ENCODE peak calls at places on chromosomes 12 and 14, in nine cellular contexts. One of them, this sample, is unnamed.

GRCh38 chr14:68922201-68922613 is 56.9 kb downstream of the ACTN1 start:
- DNase-seq in keratinocyte: no peak
- DNase-seq in testis: no peak
- DNase-seq in fibroblast of pulmonary artery: no peak
- DNase-seq in astrocyte of the cerebellum: no peak
- DNase-seq in cardiac muscle cell: no peak
- DNase-seq in IMR-90: no peak
- DNase-seq in dorsolateral prefrontal cortex: no peak
- DNase-seq in heart right ventricle: peak; percentile 39
- DNase-seq in this sample: no peak

GRCh38 chr12:538731-539539 is 79.2 kb downstream of the B4GALNT3 start:
- DNase-seq in cardiac muscle cell: no peak
- DNase-seq in testis: peak; percentile 66
- DNase-seq in heart right ventricle: peak; percentile 55
- DNase-seq in fibroblast of pulmonary artery: peak; percentile 59
- DNase-seq in keratinocyte: no peak
- DNase-seq in astrocyte of the cerebellum: peak; percentile 4
- DNase-seq in dorsolateral prefrontal cortex: no peak
- DNase-seq in IMR-90: peak; percentile 42
- DNase-seq in this sample: no peak

GRCh38 chr12:45425426-45425825 is 209.5 kb downstream of the ANO6 start:
- DNase-seq in IMR-90: peak; percentile 78
- DNase-seq in keratinocyte: no peak
- DNase-seq in dorsolateral prefrontal cortex: no peak
- DNase-seq in astrocyte of the cerebellum: peak; percentile 56
- DNase-seq in testis: no peak
- DNase-seq in heart right ventricle: no peak
- DNase-seq in fibroblast of pulmonary artery: peak; percentile 34
- DNase-seq in cardiac muscle cell: no peak
- DNase-seq in this sample: peak; percentile 66

GRCh38 chr12:104448475-104448874 is 8.3 kb upstream of the CHST11 start:
- DNase-seq in fibroblast of pulmonary artery: no peak
- DNase-seq in astrocyte of the cerebellum: no peak
- DNase-seq in cardiac muscle cell: no peak
- DNase-seq in dorsolateral prefrontal cortex: no peak
- DNase-seq in heart right ventricle: no peak
- DNase-seq in testis: no peak
- DNase-seq in IMR-90: no peak
- DNase-seq in keratinocyte: no peak
- DNase-seq in this sample: no peak

GRCh38 chr14:68627050-68627867 is 165.6 kb downstream of the ZFP36L1 start:
- DNase-seq in keratinocyte: no peak
- DNase-seq in IMR-90: no peak
- DNase-seq in cardiac muscle cell: no peak
- DNase-seq in fibroblast of pulmonary artery: no peak
- DNase-seq in testis: peak; percentile 75
- DNase-seq in heart right ventricle: peak; percentile 51
- DNase-seq in astrocyte of the cerebellum: peak; percentile 39
- DNase-seq in dorsolateral prefrontal cortex: no peak
- DNase-seq in this sample: no peak

GRCh38 chr12:93122569-93123091 is 193.5 kb upstream of the EEA1 start:
- DNase-seq in fibroblast of pulmonary artery: no peak
- DNase-seq in testis: no peak
- DNase-seq in IMR-90: no peak
- DNase-seq in heart right ventricle: no peak
- DNase-seq in astrocyte of the cerebellum: no peak
- DNase-seq in dorsolateral prefrontal cortex: no peak
- DNase-seq in keratinocyte: peak; percentile 92
- DNase-seq in cardiac muscle cell: no peak
- DNase-seq in this sample: no peak

GRCh38 chr12:121365416-121366062 is 13.3 kb upstream of the ANAPC5 start:
- DNase-seq in cardiac muscle cell: no peak
- DNase-seq in testis: no peak
- DNase-seq in keratinocyte: no peak
- DNase-seq in IMR-90: peak; percentile 13
- DNase-seq in fibroblast of pulmonary artery: no peak
- DNase-seq in dorsolateral prefrontal cortex: no peak
- DNase-seq in astrocyte of the cerebellum: no peak
- DNase-seq in heart right ventricle: no peak
- DNase-seq in this sample: no peak

GRCh38 chr14:65599375-65599774 is 186.8 kb downstream of the FUT8 start:
- DNase-seq in fibroblast of pulmonary artery: peak; percentile 32
- DNase-seq in cardiac muscle cell: no peak
- DNase-seq in IMR-90: peak; percentile 29
- DNase-seq in keratinocyte: no peak
- DNase-seq in astrocyte of the cerebellum: no peak
- DNase-seq in dorsolateral prefrontal cortex: no peak
- DNase-seq in heart right ventricle: no peak
- DNase-seq in testis: no peak
- DNase-seq in this sample: peak; percentile 4

GRCh38 chr12:51793201-51793600 is 55.3 kb downstream of the FIGNL2 start:
- DNase-seq in fibroblast of pulmonary artery: no peak
- DNase-seq in keratinocyte: no peak
- DNase-seq in astrocyte of the cerebellum: peak; percentile 12
- DNase-seq in testis: no peak
- DNase-seq in heart right ventricle: no peak
- DNase-seq in dorsolateral prefrontal cortex: no peak
- DNase-seq in IMR-90: peak; percentile 74
- DNase-seq in cardiac muscle cell: no peak
- DNase-seq in this sample: no peak

GRCh38 chr12:9064201-9064814 is 51.4 kb downstream of the A2M start:
- DNase-seq in heart right ventricle: peak; percentile 61
- DNase-seq in testis: peak; percentile 81
- DNase-seq in astrocyte of the cerebellum: no peak
- DNase-seq in dorsolateral prefrontal cortex: peak; percentile 34
- DNase-seq in IMR-90: peak; percentile 10
- DNase-seq in keratinocyte: no peak
- DNase-seq in fibroblast of pulmonary artery: peak; percentile 49
- DNase-seq in cardiac muscle cell: peak; percentile 83
- DNase-seq in this sample: no peak

GRCh38 chr12:91877022-91877421 is 268.6 kb downstream of the BTG1 start:
- DNase-seq in keratinocyte: no peak
- DNase-seq in astrocyte of the cerebellum: no peak
- DNase-seq in testis: peak; percentile 37
- DNase-seq in dorsolateral prefrontal cortex: no peak
- DNase-seq in cardiac muscle cell: no peak
- DNase-seq in fibroblast of pulmonary artery: peak; percentile 67
- DNase-seq in heart right ventricle: no peak
- DNase-seq in IMR-90: peak; percentile 40
- DNase-seq in this sample: no peak

GRCh38 chr12:25184132-25184531 is 10.8 kb downstream of the DNAI7 start:
- DNase-seq in testis: no peak
- DNase-seq in IMR-90: no peak
- DNase-seq in fibroblast of pulmonary artery: no peak
- DNase-seq in dorsolateral prefrontal cortex: no peak
- DNase-seq in keratinocyte: no peak
- DNase-seq in heart right ventricle: no peak
- DNase-seq in astrocyte of the cerebellum: no peak
- DNase-seq in cardiac muscle cell: no peak
- DNase-seq in this sample: no peak

GRCh38 chr12:50222275-50222783 is 55.2 kb upstream of the CERS5 start:
- DNase-seq in testis: peak; percentile 75
- DNase-seq in IMR-90: peak; percentile 95
- DNase-seq in cardiac muscle cell: peak; percentile 67
- DNase-seq in fibroblast of pulmonary artery: peak; percentile 94
- DNase-seq in astrocyte of the cerebellum: peak; percentile 83
- DNase-seq in heart right ventricle: peak; percentile 69
- DNase-seq in dorsolateral prefrontal cortex: peak; percentile 44
- DNase-seq in keratinocyte: no peak
- DNase-seq in this sample: peak; percentile 84

GRCh38 chr12:17076335-17076734 is 470.4 kb upstream of the LMO3 start:
- DNase-seq in astrocyte of the cerebellum: no peak
- DNase-seq in IMR-90: no peak
- DNase-seq in heart right ventricle: no peak
- DNase-seq in keratinocyte: no peak
- DNase-seq in dorsolateral prefrontal cortex: no peak
- DNase-seq in fibroblast of pulmonary artery: no peak
- DNase-seq in cardiac muscle cell: no peak
- DNase-seq in testis: peak; percentile 42
- DNase-seq in this sample: no peak

DNA sequence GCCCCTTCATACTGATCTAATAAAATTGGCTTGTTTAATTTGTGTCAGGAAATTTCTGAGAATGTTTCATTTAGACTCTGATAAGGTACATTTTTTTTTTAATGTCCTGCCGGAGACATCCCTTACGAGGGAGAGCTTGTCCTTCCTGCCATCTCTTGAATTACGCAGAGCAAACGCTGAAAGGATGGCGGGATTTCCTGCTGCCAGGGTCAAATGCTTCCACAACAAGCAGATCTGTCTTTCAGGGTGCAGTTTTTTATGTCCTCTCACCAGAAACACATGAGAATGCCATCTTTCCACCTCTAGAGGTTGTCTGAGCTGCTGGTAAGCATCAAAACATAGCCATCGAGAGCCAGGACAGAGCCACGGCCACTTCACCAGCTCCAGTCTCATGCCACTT is 126.8 kb upstream of the ARHGAP5 start:
- DNase-seq in IMR-90: no peak
- DNase-seq in dorsolateral prefrontal cortex: no peak
- DNase-seq in astrocyte of the cerebellum: no peak
- DNase-seq in fibroblast of pulmonary artery: no peak
- DNase-seq in testis: no peak
- DNase-seq in keratinocyte: no peak
- DNase-seq in cardiac muscle cell: no peak
- DNase-seq in heart right ventricle: no peak
- DNase-seq in this sample: no peak
- H3K4me3 ChIP-seq in IMR-90: no peak overlapping the region
- H3K4me3 ChIP-seq in dorsolateral prefrontal cortex: no peak overlapping the region
- H3K4me3 ChIP-seq in astrocyte of the cerebellum: no peak overlapping the region
- H3K4me3 ChIP-seq in fibroblast of pulmonary artery: no peak overlapping the region
- H3K4me3 ChIP-seq in testis: no peak overlapping the region
- H3K4me3 ChIP-seq in keratinocyte: no peak overlapping the region
- H3K4me3 ChIP-seq in cardiac muscle cell: no peak overlapping the region
- H3K4me3 ChIP-seq in heart right ventricle: no peak overlapping the region
- H3K4me3 ChIP-seq in this sample: no peak overlapping the region

GRCh38 chr12:68043446-68043845 is 54.2 kb downstream of the IFNG-AS1 start:
- DNase-seq in testis: no peak
- DNase-seq in dorsolateral prefrontal cortex: no peak
- DNase-seq in IMR-90: no peak
- DNase-seq in keratinocyte: no peak
- DNase-seq in fibroblast of pulmonary artery: no peak
- DNase-seq in heart right ventricle: no peak
- DNase-seq in cardiac muscle cell: no peak
- DNase-seq in astrocyte of the cerebellum: no peak
- DNase-seq in this sample: no peak

GRCh38 chr12:68038650-68039049 is 49.4 kb downstream of the IFNG-AS1 start:
- DNase-seq in keratinocyte: no peak
- DNase-seq in heart right ventricle: no peak
- DNase-seq in testis: no peak
- DNase-seq in dorsolateral prefrontal cortex: no peak
- DNase-seq in astrocyte of the cerebellum: no peak
- DNase-seq in cardiac muscle cell: no peak
- DNase-seq in IMR-90: no peak
- DNase-seq in fibroblast of pulmonary artery: no peak
- DNase-seq in this sample: no peak

GRCh38 chr12:68037616-68038255 is 48.5 kb downstream of the IFNG-AS1 start:
- DNase-seq in fibroblast of pulmonary artery: no peak
- DNase-seq in IMR-90: no peak
- DNase-seq in cardiac muscle cell: no peak
- DNase-seq in keratinocyte: no peak
- DNase-seq in heart right ventricle: no peak
- DNase-seq in dorsolateral prefrontal cortex: no peak
- DNase-seq in testis: no peak
- DNase-seq in astrocyte of the cerebellum: no peak
- DNase-seq in this sample: no peak

GRCh38 chr12:68040450-68041075 is 51.3 kb downstream of the IFNG-AS1 start:
- DNase-seq in testis: peak; percentile 82
- DNase-seq in cardiac muscle cell: peak; percentile 82
- DNase-seq in astrocyte of the cerebellum: peak; percentile 68
- DNase-seq in heart right ventricle: peak; percentile 47
- DNase-seq in fibroblast of pulmonary artery: peak; percentile 83
- DNase-seq in dorsolateral prefrontal cortex: peak; percentile 43
- DNase-seq in IMR-90: peak; percentile 73
- DNase-seq in keratinocyte: peak; percentile 50
- DNase-seq in this sample: peak; percentile 16

GRCh38 chr12:68042212-68042699 is 53.0 kb downstream of the IFNG-AS1 start:
- DNase-seq in astrocyte of the cerebellum: no peak
- DNase-seq in cardiac muscle cell: peak; percentile 80
- DNase-seq in testis: no peak
- DNase-seq in dorsolateral prefrontal cortex: no peak
- DNase-seq in IMR-90: peak; percentile 3
- DNase-seq in keratinocyte: peak; percentile 74
- DNase-seq in heart right ventricle: peak; percentile 3
- DNase-seq in fibroblast of pulmonary artery: peak; percentile 3
- DNase-seq in this sample: no peak
- TF ChIP-seq CTCF in astrocyte of the cerebellum: no peak
- TF ChIP-seq CTCF in cardiac muscle cell: no peak
- TF ChIP-seq CTCF in testis: no peak
- TF ChIP-seq CTCF in dorsolateral prefrontal cortex: no peak
- TF ChIP-seq CTCF in IMR-90: no peak
- TF ChIP-seq CTCF in keratinocyte: no peak
- TF ChIP-seq CTCF in heart right ventricle: no peak
- TF ChIP-seq CTCF in fibroblast of pulmonary artery: no peak
- TF ChIP-seq CTCF in this sample: peak; percentile 5

DNA sequence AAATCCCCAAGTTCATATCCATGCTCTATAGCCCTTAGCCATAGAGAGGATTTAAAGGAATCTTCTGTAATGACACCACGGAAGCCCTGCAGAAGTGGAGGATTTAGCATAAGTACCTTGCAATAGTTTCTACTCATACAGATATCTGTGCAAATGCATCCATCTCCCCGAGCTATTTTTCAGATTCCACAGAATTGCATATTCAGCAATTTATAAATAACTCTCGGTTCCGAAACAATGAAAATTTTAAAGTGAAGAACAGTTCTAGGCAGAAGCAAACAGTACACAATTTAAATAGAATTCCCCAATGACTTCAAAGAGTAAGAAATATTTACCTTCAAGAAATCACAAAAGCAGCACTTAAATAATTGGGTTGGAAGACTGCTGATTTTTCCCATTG is 379 bp downstream of the IGF1 start:
- DNase-seq in heart right ventricle: no peak
- DNase-seq in fibroblast of pulmonary artery: no peak
- DNase-seq in astrocyte of the cerebellum: no peak
- DNase-seq in cardiac muscle cell: no peak
- DNase-seq in IMR-90: no peak
- DNase-seq in dorsolateral prefrontal cortex: no peak
- DNase-seq in testis: no peak
- DNase-seq in keratinocyte: no peak
- DNase-seq in this sample: no peak
- H3K4me3 ChIP-seq in heart right ventricle: peak overlapping the region; percentile 48
- H3K4me3 ChIP-seq in fibroblast of pulmonary artery: no peak overlapping the region
- H3K4me3 ChIP-seq in astrocyte of the cerebellum: no peak overlapping the region
- H3K4me3 ChIP-seq in cardiac muscle cell: no peak overlapping the region
- H3K4me3 ChIP-seq in IMR-90: no peak overlapping the region
- H3K4me3 ChIP-seq in dorsolateral prefrontal cortex: peak overlapping the region; percentile 19
- H3K4me3 ChIP-seq in testis: peak overlapping the region; percentile 45
- H3K4me3 ChIP-seq in keratinocyte: no peak overlapping the region
- H3K4me3 ChIP-seq in this sample: peak overlapping the region; percentile 6

DNA sequence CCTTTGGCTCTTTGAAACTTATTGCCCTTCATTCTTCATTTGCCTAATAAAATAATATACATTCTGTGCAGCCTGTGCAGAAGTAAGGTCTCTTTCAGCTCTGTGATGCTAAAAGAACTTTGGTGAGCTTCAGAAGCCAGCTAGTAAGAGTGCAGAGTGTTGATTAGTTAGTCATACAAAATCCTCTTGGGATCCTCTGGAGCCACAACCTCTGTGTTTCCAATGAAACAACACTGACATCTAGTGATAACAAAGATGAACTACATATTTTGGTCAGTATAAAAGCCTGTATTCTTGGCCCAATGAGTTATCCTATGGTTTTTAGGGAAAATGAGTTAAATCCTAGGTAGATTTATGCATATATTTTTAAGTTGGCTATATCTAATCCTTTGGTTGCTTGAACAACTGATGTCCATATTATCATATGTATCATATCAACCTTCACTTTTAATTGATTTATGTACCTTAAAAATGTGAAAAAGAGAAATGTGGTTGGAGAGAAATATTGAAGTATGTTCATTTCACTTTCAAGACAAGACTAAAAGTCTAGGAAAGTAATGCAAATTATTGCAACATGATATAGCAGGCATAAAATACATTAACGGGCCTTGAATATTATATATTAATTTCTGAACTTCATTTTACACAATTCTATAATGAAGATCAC is 158.4 kb downstream of the KLHL28 start:
- DNase-seq in testis: no peak
- DNase-seq in fibroblast of pulmonary artery: peak; percentile 83
- DNase-seq in heart right ventricle: no peak
- DNase-seq in astrocyte of the cerebellum: peak; percentile 52
- DNase-seq in dorsolateral prefrontal cortex: no peak
- DNase-seq in IMR-90: peak; percentile 64
- DNase-seq in cardiac muscle cell: peak; percentile 52
- DNase-seq in keratinocyte: peak; percentile 1
- DNase-seq in this sample: peak; percentile 4
- TF ChIP-seq CTCF in testis: no peak
- TF ChIP-seq CTCF in fibroblast of pulmonary artery: peak; percentile 62
- TF ChIP-seq CTCF in heart right ventricle: peak; percentile 55
- TF ChIP-seq CTCF in astrocyte of the cerebellum: peak; percentile 57
- TF ChIP-seq CTCF in dorsolateral prefrontal cortex: peak; percentile 71
- TF ChIP-seq CTCF in IMR-90: peak; percentile 73
- TF ChIP-seq CTCF in cardiac muscle cell: peak; percentile 60
- TF ChIP-seq CTCF in keratinocyte: peak; percentile 55
- TF ChIP-seq CTCF in this sample: peak; percentile 60

This sample was measured in BJ.